ENCODE peak calls at places on chromosomes 4 and X, in five cellular contexts. One of them, this sample, is unnamed. For H3K36me3 and H3K4me1, the result is how much of the 10 kb centered on the place peaks cover.

GRCh38 chr4:89837385-89837995 is 529 bp upstream of the SNCA start:
- DNase-seq in psoas muscle: no peak
- DNase-seq in transverse colon: no peak
- DNase-seq in esophagus muscularis mucosa: no peak
- DNase-seq in aorta: no peak
- DNase-seq in this sample: no peak

GRCh38 chrX:39600222-39600621 is 497.5 kb downstream of the BCOR start:
- DNase-seq in psoas muscle: no peak
- DNase-seq in transverse colon: no peak
- DNase-seq in esophagus muscularis mucosa: no peak
- DNase-seq in aorta: no peak
- DNase-seq in this sample: no peak

GRCh38 chr4:37951465-37952352 is 8.5 kb upstream of the PTTG2 start:
- DNase-seq in psoas muscle: no peak
- DNase-seq in transverse colon: peak
- DNase-seq in esophagus muscularis mucosa: no peak
- DNase-seq in aorta: no peak
- DNase-seq in this sample: no peak

GRCh38 chr4:2412534-2412884 is 5.9 kb downstream of the ZFYVE28 start:
- DNase-seq in psoas muscle: no peak
- DNase-seq in transverse colon: peak
- DNase-seq in esophagus muscularis mucosa: no peak
- DNase-seq in aorta: no peak
- DNase-seq in this sample: peak

GRCh38 chr4:2436301-2436700 is 17.5 kb downstream of the CFAP99 start:
- DNase-seq in psoas muscle: no peak
- DNase-seq in transverse colon: no peak
- DNase-seq in esophagus muscularis mucosa: no peak
- DNase-seq in aorta: no peak
- DNase-seq in this sample: no peak

GRCh38 chrX:153830632-153831434 is 489 bp upstream of the PDZD4 start:
- DNase-seq in psoas muscle: no peak
- DNase-seq in transverse colon: no peak
- DNase-seq in esophagus muscularis mucosa: no peak
- DNase-seq in aorta: no peak
- DNase-seq in this sample: no peak

GRCh38 chr4:159281781-159282180 is 178.9 kb downstream of the RAPGEF2 start:
- DNase-seq in psoas muscle: no peak
- DNase-seq in transverse colon: no peak
- DNase-seq in esophagus muscularis mucosa: no peak
- DNase-seq in aorta: no peak
- DNase-seq in this sample: no peak

GRCh38 chrX:45479835-45480422 is 279.3 kb upstream of the DIPK2B start:
- DNase-seq in psoas muscle: no peak
- DNase-seq in transverse colon: no peak
- DNase-seq in esophagus muscularis mucosa: no peak
- DNase-seq in aorta: no peak
- DNase-seq in this sample: no peak

GRCh38 chrX:8314881-8315280 is 143.8 kb upstream of the VCX2 start:
- DNase-seq in psoas muscle: no peak
- DNase-seq in transverse colon: no peak
- DNase-seq in esophagus muscularis mucosa: no peak
- DNase-seq in aorta: no peak
- DNase-seq in this sample: no peak

GRCh38 chr4:128333309-128334006 is 45.8 kb upstream of the PGRMC2 start:
- DNase-seq in psoas muscle: no peak
- DNase-seq in transverse colon: no peak
- DNase-seq in esophagus muscularis mucosa: no peak
- DNase-seq in aorta: no peak
- DNase-seq in this sample: no peak

GRCh38 chr4:151774324-151774723 is 13.5 kb upstream of the GATB start:
- DNase-seq in psoas muscle: no peak
- DNase-seq in transverse colon: no peak
- DNase-seq in esophagus muscularis mucosa: no peak
- DNase-seq in aorta: no peak
- DNase-seq in this sample: no peak

GRCh38 chr4:134126955-134127354 is 74.6 kb downstream of the PABPC4L start:
- DNase-seq in psoas muscle: no peak
- DNase-seq in transverse colon: no peak
- DNase-seq in esophagus muscularis mucosa: no peak
- DNase-seq in aorta: no peak
- DNase-seq in this sample: no peak

GRCh38 chr4:109576462-109576861 is 16.4 kb downstream of the MCUB start:
- DNase-seq in psoas muscle: no peak
- DNase-seq in transverse colon: no peak
- DNase-seq in esophagus muscularis mucosa: no peak
- DNase-seq in aorta: no peak
- DNase-seq in this sample: no peak

GRCh38 chr4:182486895-182487294 is 243.7 kb downstream of the TENM3 start:
- DNase-seq in psoas muscle: no peak
- DNase-seq in transverse colon: no peak
- DNase-seq in esophagus muscularis mucosa: no peak
- DNase-seq in aorta: no peak
- DNase-seq in this sample: no peak

GRCh38 chr4:182969651-182970279 is 52.6 kb upstream of the DCTD start:
- DNase-seq in psoas muscle: no peak
- DNase-seq in transverse colon: no peak
- DNase-seq in esophagus muscularis mucosa: no peak
- DNase-seq in aorta: peak
- DNase-seq in this sample: no peak

GRCh38 chrX:18983711-18984380 is at the start of gene PHKA2:
- DNase-seq in psoas muscle: peak
- DNase-seq in transverse colon: peak
- DNase-seq in esophagus muscularis mucosa: no peak
- DNase-seq in aorta: peak
- DNase-seq in this sample: peak

GRCh38 chrX:128396601-128397000 is 344.4 kb upstream of the ACTRT1 start:
- DNase-seq in psoas muscle: no peak
- DNase-seq in transverse colon: no peak
- DNase-seq in esophagus muscularis mucosa: no peak
- DNase-seq in aorta: no peak
- DNase-seq in this sample: no peak

GRCh38 chr4:108377021-108377420 is 208.3 kb upstream of the LEF1 start:
- DNase-seq in psoas muscle: no peak
- DNase-seq in transverse colon: no peak
- DNase-seq in esophagus muscularis mucosa: no peak
- DNase-seq in aorta: no peak
- DNase-seq in this sample: no peak

GRCh38 chrX:17376381-17377046 is 1.5 kb downstream of the NHS start:
- DNase-seq in psoas muscle: peak
- DNase-seq in transverse colon: peak
- DNase-seq in esophagus muscularis mucosa: no peak
- DNase-seq in aorta: peak
- DNase-seq in this sample: no peak

GRCh38 chr4:54227261-54228063 is 1.6 kb upstream of the PDGFRA start:
- DNase-seq in psoas muscle: no peak
- DNase-seq in transverse colon: no peak
- DNase-seq in esophagus muscularis mucosa: no peak
- DNase-seq in aorta: peak
- DNase-seq in this sample: peak

GRCh38 chrX:111102636-111103035 is 6.6 kb downstream of the PAK3 start:
- DNase-seq in psoas muscle: no peak
- DNase-seq in transverse colon: no peak
- DNase-seq in esophagus muscularis mucosa: no peak
- DNase-seq in aorta: no peak
- DNase-seq in this sample: no peak

GRCh38 chr4:37629713-37630112 is 56.5 kb downstream of the RELL1 start:
- DNase-seq in psoas muscle: no peak
- DNase-seq in transverse colon: no peak
- DNase-seq in esophagus muscularis mucosa: no peak
- DNase-seq in aorta: no peak
- DNase-seq in this sample: no peak

GRCh38 chr4:83858121-83858520 is 322.2 kb downstream of the GPAT3 start:
- DNase-seq in psoas muscle: no peak
- DNase-seq in transverse colon: no peak
- DNase-seq in esophagus muscularis mucosa: no peak
- DNase-seq in aorta: no peak
- DNase-seq in this sample: no peak

GRCh38 chrX:29581223-29581622 is 634.1 kb upstream of the MAGEB2 start:
- DNase-seq in psoas muscle: no peak
- DNase-seq in transverse colon: no peak
- DNase-seq in esophagus muscularis mucosa: no peak
- DNase-seq in aorta: no peak
- DNase-seq in this sample: no peak

DNA sequence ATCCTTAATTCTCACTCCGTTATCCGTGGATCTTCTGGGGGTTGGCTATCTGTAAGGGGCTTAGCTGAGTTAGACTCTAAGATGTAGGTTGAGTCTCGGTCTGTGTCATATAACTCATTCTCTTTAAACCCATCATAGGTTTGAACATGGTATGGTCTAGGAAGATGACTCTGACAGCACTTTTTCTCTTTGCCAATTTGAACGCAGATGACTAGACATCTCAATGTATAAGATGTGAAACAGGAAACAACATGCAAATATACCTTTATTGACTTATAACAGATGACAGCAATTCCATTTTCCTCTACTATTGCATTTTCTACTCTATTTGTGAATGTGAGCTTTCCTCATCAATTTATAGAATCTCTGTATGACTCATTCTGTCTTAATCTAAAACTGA is 634.8 kb upstream of the MAGEB2 start:
- DNase-seq in psoas muscle: no peak
- DNase-seq in transverse colon: no peak
- DNase-seq in esophagus muscularis mucosa: no peak
- DNase-seq in aorta: no peak
- DNase-seq in this sample: no peak
- H3K36me3 ChIP-seq in psoas muscle: under half
- H3K36me3 ChIP-seq in transverse colon: under half
- H3K36me3 ChIP-seq in esophagus muscularis mucosa: under half
- H3K36me3 ChIP-seq in aorta: under half
- H3K36me3 ChIP-seq in this sample: under half

GRCh38 chrX:48022740-48023139 is 16.0 kb downstream of the SPACA5 start:
- DNase-seq in psoas muscle: no peak
- DNase-seq in transverse colon: no peak
- DNase-seq in esophagus muscularis mucosa: no peak
- DNase-seq in aorta: no peak
- DNase-seq in this sample: no peak

GRCh38 chrX:48025561-48025960 is 18.8 kb downstream of the SPACA5 start:
- DNase-seq in psoas muscle: no peak
- DNase-seq in transverse colon: peak
- DNase-seq in esophagus muscularis mucosa: no peak
- DNase-seq in aorta: no peak
- DNase-seq in this sample: peak

GRCh38 chrX:48028091-48028490 is 21.3 kb downstream of the SPACA5 start:
- DNase-seq in psoas muscle: no peak
- DNase-seq in transverse colon: no peak
- DNase-seq in esophagus muscularis mucosa: no peak
- DNase-seq in aorta: no peak
- DNase-seq in this sample: no peak

GRCh38 chrX:48021026-48021900 is 14.5 kb downstream of the SPACA5 start:
- DNase-seq in psoas muscle: peak
- DNase-seq in transverse colon: peak
- DNase-seq in esophagus muscularis mucosa: no peak
- DNase-seq in aorta: peak
- DNase-seq in this sample: peak

DNA sequence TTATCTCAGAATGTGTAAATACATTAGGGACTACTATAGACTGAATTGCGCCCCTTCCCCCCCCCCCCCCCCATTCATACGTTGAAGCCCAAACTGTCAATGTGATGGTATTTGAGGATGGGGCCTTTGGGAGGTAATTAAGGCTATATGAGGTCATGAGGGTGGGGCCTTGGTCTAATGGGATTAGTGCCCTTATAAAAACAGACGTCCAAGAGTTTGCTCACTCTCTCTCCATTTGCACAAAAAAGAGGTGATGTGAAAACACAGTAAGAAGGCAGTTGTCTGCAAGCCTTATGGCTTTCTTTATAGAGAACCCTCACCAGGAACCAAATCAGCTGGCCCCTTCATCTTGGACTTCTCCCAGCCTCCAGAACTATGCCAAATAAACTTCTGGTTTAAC is 15.3 kb downstream of the SPACA5 start:
- DNase-seq in psoas muscle: no peak
- DNase-seq in transverse colon: no peak
- DNase-seq in esophagus muscularis mucosa: no peak
- DNase-seq in aorta: no peak
- DNase-seq in this sample: no peak
- H3K4me3 ChIP-seq in psoas muscle: no peak
- H3K4me3 ChIP-seq in transverse colon: no peak
- H3K4me3 ChIP-seq in esophagus muscularis mucosa: peak
- H3K4me3 ChIP-seq in aorta: no peak
- H3K4me3 ChIP-seq in this sample: no peak

GRCh38 chr4:112852586-112852985 is 196.9 kb upstream of the ANK2 start:
- DNase-seq in psoas muscle: no peak
- DNase-seq in transverse colon: no peak
- DNase-seq in esophagus muscularis mucosa: no peak
- DNase-seq in aorta: no peak
- DNase-seq in this sample: no peak

GRCh38 chr4:112853662-112854256 is 195.7 kb upstream of the ANK2 start:
- DNase-seq in psoas muscle: no peak
- DNase-seq in transverse colon: no peak
- DNase-seq in esophagus muscularis mucosa: no peak
- DNase-seq in aorta: no peak
- DNase-seq in this sample: no peak

GRCh38 chr4:112857461-112857860 is 192.0 kb upstream of the ANK2 start:
- DNase-seq in psoas muscle: no peak
- DNase-seq in transverse colon: no peak
- DNase-seq in esophagus muscularis mucosa: no peak
- DNase-seq in aorta: no peak
- DNase-seq in this sample: no peak

GRCh38 chr4:112854420-112854819 is 195.0 kb upstream of the ANK2 start:
- DNase-seq in psoas muscle: no peak
- DNase-seq in transverse colon: no peak
- DNase-seq in esophagus muscularis mucosa: no peak
- DNase-seq in aorta: no peak
- DNase-seq in this sample: no peak

DNA sequence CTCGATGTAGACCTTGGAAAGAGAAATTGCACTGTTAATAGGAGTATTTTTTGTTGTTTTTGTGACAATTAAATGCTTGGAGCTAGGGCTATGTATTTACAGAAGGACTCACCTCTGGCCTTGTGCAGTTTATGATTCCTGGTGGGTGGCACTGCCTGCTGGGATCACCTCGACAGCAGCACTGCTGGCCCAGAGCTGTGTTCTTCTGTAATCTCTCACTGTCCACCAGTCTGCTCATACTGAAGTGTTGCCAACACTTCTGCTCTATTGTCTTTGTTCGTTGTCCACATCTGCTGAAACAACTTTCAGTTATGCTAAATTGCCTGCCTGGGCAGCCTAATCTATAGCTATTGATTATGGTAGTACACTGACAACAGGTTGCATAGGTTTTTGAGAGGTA is 194.4 kb upstream of the ANK2 start:
- DNase-seq in psoas muscle: no peak
- DNase-seq in transverse colon: no peak
- DNase-seq in esophagus muscularis mucosa: no peak
- DNase-seq in aorta: no peak
- DNase-seq in this sample: no peak
- H3K4me1 ChIP-seq in psoas muscle: under half
- H3K4me1 ChIP-seq in transverse colon: under half
- H3K4me1 ChIP-seq in esophagus muscularis mucosa: under half
- H3K4me1 ChIP-seq in aorta: under half
- H3K4me1 ChIP-seq in this sample: under half

DNA sequence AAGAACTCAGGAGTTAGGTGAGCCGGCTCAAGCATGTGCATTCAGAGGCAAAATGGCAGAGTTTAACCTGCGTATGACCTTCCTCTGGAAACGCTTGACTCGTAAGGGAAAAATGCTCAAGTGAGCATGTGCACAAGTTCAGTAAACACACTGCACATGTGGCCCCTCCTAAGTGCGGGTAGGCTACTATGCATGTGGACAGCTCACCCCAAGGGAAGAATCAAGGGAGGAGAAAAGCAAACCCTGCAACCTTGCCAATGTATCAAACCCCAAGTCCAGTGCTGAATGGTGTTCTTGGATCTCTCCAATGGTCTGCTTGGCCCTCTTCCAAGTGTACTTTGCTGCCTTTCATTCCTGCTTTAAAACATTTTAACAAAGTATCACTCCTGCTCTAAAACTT is 407.1 kb downstream of the ADAM29 start:
- DNase-seq in psoas muscle: no peak
- DNase-seq in transverse colon: no peak
- DNase-seq in esophagus muscularis mucosa: no peak
- DNase-seq in aorta: no peak
- DNase-seq in this sample: no peak
- H3K36me3 ChIP-seq in psoas muscle: under half
- H3K36me3 ChIP-seq in transverse colon: under half
- H3K36me3 ChIP-seq in esophagus muscularis mucosa: under half
- H3K36me3 ChIP-seq in aorta: under half
- H3K36me3 ChIP-seq in this sample: under half